ENCODE peak calls at places on chromosome 9, in seven cellular contexts. One of them, this sample, is unnamed.
A peak's percentile ranks its signal among the peaks of the same experiment; 100 is the strongest.

GRCh38 chr9:110217656-110218099 is 9.7 kb upstream of the C9orf152 start:
- DNase-seq in SK-N-SH: peak; percentile 35
- DNase-seq in HCT116: peak; percentile 48
- DNase-seq in GM12878: no peak
- DNase-seq in K562: peak; percentile 27
- DNase-seq in HepG2: peak; percentile 52
- DNase-seq in H1: no peak
- DNase-seq in this sample: peak; percentile 77

GRCh38 chr9:21904371-21904770 is 89.8 kb downstream of the CDKN2A start:
- DNase-seq in SK-N-SH: no peak
- DNase-seq in HCT116: no peak
- DNase-seq in GM12878: no peak
- DNase-seq in K562: no peak
- DNase-seq in HepG2: no peak
- DNase-seq in H1: no peak
- DNase-seq in this sample: no peak

GRCh38 chr9:21974542-21975409 is 19.4 kb downstream of the CDKN2A start:
- DNase-seq in SK-N-SH: peak; percentile 79
- DNase-seq in HCT116: peak; percentile 29
- DNase-seq in GM12878: no peak
- DNase-seq in K562: no peak
- DNase-seq in HepG2: no peak
- DNase-seq in H1: peak; percentile 81
- DNase-seq in this sample: no peak

GRCh38 chr9:94174164-94174563 is 84.9 kb upstream of the ZNF169 start:
- DNase-seq in SK-N-SH: no peak
- DNase-seq in HCT116: no peak
- DNase-seq in GM12878: no peak
- DNase-seq in K562: no peak
- DNase-seq in HepG2: no peak
- DNase-seq in H1: no peak
- DNase-seq in this sample: no peak

GRCh38 chr9:6171667-6172066 is 43.9 kb upstream of the IL33 start:
- DNase-seq in SK-N-SH: no peak
- DNase-seq in HCT116: no peak
- DNase-seq in GM12878: no peak
- DNase-seq in K562: no peak
- DNase-seq in HepG2: no peak
- DNase-seq in H1: no peak
- DNase-seq in this sample: no peak

GRCh38 chr9:135227641-135228251 is 140.3 kb downstream of the OLFM1 start:
- DNase-seq in SK-N-SH: no peak
- DNase-seq in HCT116: no peak
- DNase-seq in GM12878: no peak
- DNase-seq in K562: no peak
- DNase-seq in HepG2: no peak
- DNase-seq in H1: no peak
- DNase-seq in this sample: no peak

GRCh38 chr9:20557890-20558608 is 64.2 kb downstream of the MLLT3 start:
- DNase-seq in SK-N-SH: no peak
- DNase-seq in HCT116: no peak
- DNase-seq in GM12878: no peak
- DNase-seq in K562: no peak
- DNase-seq in HepG2: no peak
- DNase-seq in H1: no peak
- DNase-seq in this sample: no peak

GRCh38 chr9:137710751-137711150 is 91.9 kb downstream of the EHMT1 start:
- DNase-seq in SK-N-SH: no peak
- DNase-seq in HCT116: no peak
- DNase-seq in GM12878: no peak
- DNase-seq in K562: no peak
- DNase-seq in HepG2: no peak
- DNase-seq in H1: no peak
- DNase-seq in this sample: no peak

GRCh38 chr9:32866292-32866691 is 83.0 kb downstream of the TMEM215 start:
- DNase-seq in SK-N-SH: no peak
- DNase-seq in HCT116: no peak
- DNase-seq in GM12878: no peak
- DNase-seq in K562: no peak
- DNase-seq in HepG2: no peak
- DNase-seq in H1: no peak
- DNase-seq in this sample: no peak

GRCh38 chr9:127219533-127219932 is 45.0 kb upstream of the GARNL3 start:
- DNase-seq in SK-N-SH: no peak
- DNase-seq in HCT116: no peak
- DNase-seq in GM12878: no peak
- DNase-seq in K562: no peak
- DNase-seq in HepG2: no peak
- DNase-seq in H1: no peak
- DNase-seq in this sample: no peak

GRCh38 chr9:20838218-20838617 is 154.2 kb downstream of the FOCAD start:
- DNase-seq in SK-N-SH: no peak
- DNase-seq in HCT116: no peak
- DNase-seq in GM12878: no peak
- DNase-seq in K562: no peak
- DNase-seq in HepG2: peak; percentile 7
- DNase-seq in H1: no peak
- DNase-seq in this sample: no peak

GRCh38 chr9:4167040-4167671 is 132.7 kb downstream of the GLIS3 start:
- DNase-seq in SK-N-SH: no peak
- DNase-seq in HCT116: no peak
- DNase-seq in GM12878: no peak
- DNase-seq in K562: no peak
- DNase-seq in HepG2: no peak
- DNase-seq in H1: no peak
- DNase-seq in this sample: no peak

GRCh38 chr9:129703121-129703520 is 37.7 kb downstream of the PRRX2 start:
- DNase-seq in SK-N-SH: no peak
- DNase-seq in HCT116: no peak
- DNase-seq in GM12878: no peak
- DNase-seq in K562: no peak
- DNase-seq in HepG2: no peak
- DNase-seq in H1: no peak
- DNase-seq in this sample: no peak

GRCh38 chr9:123360161-123361085 is 4.4 kb downstream of the CRB2 start:
- DNase-seq in SK-N-SH: peak; percentile 85
- DNase-seq in HCT116: no peak
- DNase-seq in GM12878: no peak
- DNase-seq in K562: peak; percentile 100
- DNase-seq in HepG2: peak; percentile 90
- DNase-seq in H1: peak; percentile 91
- DNase-seq in this sample: no peak

GRCh38 chr9:18490591-18491370 is 16.8 kb downstream of the ADAMTSL1 start:
- DNase-seq in SK-N-SH: no peak
- DNase-seq in HCT116: no peak
- DNase-seq in GM12878: no peak
- DNase-seq in K562: no peak
- DNase-seq in HepG2: no peak
- DNase-seq in H1: no peak
- DNase-seq in this sample: no peak

GRCh38 chr9:34562136-34562745 is 27.3 kb downstream of the CNTFR start:
- DNase-seq in SK-N-SH: peak; percentile 59
- DNase-seq in HCT116: no peak
- DNase-seq in GM12878: no peak
- DNase-seq in K562: peak; percentile 41
- DNase-seq in HepG2: no peak
- DNase-seq in H1: no peak
- DNase-seq in this sample: no peak

GRCh38 chr9:129383415-129384088 is 205.5 kb upstream of the IER5L start:
- DNase-seq in SK-N-SH: no peak
- DNase-seq in HCT116: no peak
- DNase-seq in GM12878: peak; percentile 38
- DNase-seq in K562: no peak
- DNase-seq in HepG2: no peak
- DNase-seq in H1: no peak
- DNase-seq in this sample: peak; percentile 92

GRCh38 chr9:109158656-109159055 is 8.4 kb downstream of the FRRS1L start:
- DNase-seq in SK-N-SH: no peak
- DNase-seq in HCT116: no peak
- DNase-seq in GM12878: no peak
- DNase-seq in K562: no peak
- DNase-seq in HepG2: no peak
- DNase-seq in H1: no peak
- DNase-seq in this sample: no peak

GRCh38 chr9:36835271-36835996 is 198.6 kb downstream of the PAX5 start:
- DNase-seq in SK-N-SH: no peak
- DNase-seq in HCT116: no peak
- DNase-seq in GM12878: no peak
- DNase-seq in K562: no peak
- DNase-seq in HepG2: no peak
- DNase-seq in H1: no peak
- DNase-seq in this sample: no peak

GRCh38 chr9:36623280-36623679 is 50.6 kb downstream of the MELK start:
- DNase-seq in SK-N-SH: no peak
- DNase-seq in HCT116: no peak
- DNase-seq in GM12878: no peak
- DNase-seq in K562: no peak
- DNase-seq in HepG2: no peak
- DNase-seq in H1: no peak
- DNase-seq in this sample: no peak

GRCh38 chr9:98251554-98251953 is 3.9 kb downstream of the TBC1D2 start:
- DNase-seq in SK-N-SH: no peak
- DNase-seq in HCT116: peak; percentile 73
- DNase-seq in GM12878: no peak
- DNase-seq in K562: no peak
- DNase-seq in HepG2: no peak
- DNase-seq in H1: no peak
- DNase-seq in this sample: no peak
- TF ChIP-seq JUND in SK-N-SH: peak; percentile 18
- TF ChIP-seq JUND in HCT116: no peak
- TF ChIP-seq JUND in GM12878: no peak
- TF ChIP-seq JUND in K562: no peak
- TF ChIP-seq JUND in HepG2: no peak
- TF ChIP-seq JUND in H1: no peak
- TF ChIP-seq JUND in this sample: no peak

DNA sequence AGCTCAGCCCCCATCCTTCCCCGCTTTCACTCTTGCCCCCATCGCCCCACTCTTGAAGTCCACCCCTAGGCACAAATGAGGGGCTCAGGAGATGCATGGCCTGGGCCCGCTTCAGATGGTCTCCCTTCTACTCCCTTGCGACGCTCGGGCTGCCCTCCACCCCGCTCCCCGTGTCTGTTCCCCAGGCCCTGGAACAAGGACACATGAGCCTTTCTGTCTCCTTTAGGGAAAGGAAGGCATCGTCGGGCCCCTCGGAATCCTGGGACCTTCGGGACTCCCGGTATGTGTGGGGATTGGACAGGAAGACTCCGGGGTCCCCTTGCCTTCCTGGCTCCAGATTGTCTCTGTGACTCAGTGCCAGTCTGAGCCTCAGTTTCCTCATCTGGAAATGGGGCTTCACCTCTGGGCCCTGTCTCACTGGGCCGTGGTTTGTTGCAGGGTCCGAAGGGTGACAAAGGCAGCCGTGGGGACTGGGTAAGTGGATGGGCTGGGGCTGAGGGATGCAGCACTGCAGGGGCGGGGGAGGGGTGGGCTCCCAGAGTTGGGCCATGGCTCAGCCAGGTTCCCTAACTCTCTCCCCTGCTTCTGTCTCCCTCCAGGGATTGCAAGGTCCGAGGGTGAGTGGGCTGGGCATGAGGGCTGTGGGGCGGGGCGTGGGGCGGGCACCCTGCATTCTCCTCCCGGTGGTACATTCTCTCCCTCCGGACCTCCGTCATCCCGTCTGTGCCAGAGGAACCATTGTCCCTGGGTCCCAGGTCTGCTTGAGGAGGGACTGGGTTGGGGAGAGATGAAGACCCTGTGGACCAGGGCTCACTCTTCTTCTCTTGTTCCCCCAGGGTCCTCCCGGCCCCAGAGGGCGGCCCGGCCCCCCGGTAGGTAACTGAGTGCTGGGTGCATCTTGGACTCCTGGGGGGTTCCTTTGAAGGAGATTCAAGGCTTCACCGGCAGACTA is 21.8 kb upstream of the ORM1 start:
- DNase-seq in SK-N-SH: no peak
- DNase-seq in HCT116: no peak
- DNase-seq in GM12878: no peak
- DNase-seq in K562: no peak
- DNase-seq in HepG2: no peak
- DNase-seq in H1: no peak
- DNase-seq in this sample: no peak
- TF ChIP-seq JUND in SK-N-SH: no peak
- TF ChIP-seq JUND in HCT116: no peak
- TF ChIP-seq JUND in GM12878: no peak
- TF ChIP-seq JUND in K562: no peak
- TF ChIP-seq JUND in HepG2: no peak
- TF ChIP-seq JUND in H1: no peak
- TF ChIP-seq JUND in this sample: no peak

DNA sequence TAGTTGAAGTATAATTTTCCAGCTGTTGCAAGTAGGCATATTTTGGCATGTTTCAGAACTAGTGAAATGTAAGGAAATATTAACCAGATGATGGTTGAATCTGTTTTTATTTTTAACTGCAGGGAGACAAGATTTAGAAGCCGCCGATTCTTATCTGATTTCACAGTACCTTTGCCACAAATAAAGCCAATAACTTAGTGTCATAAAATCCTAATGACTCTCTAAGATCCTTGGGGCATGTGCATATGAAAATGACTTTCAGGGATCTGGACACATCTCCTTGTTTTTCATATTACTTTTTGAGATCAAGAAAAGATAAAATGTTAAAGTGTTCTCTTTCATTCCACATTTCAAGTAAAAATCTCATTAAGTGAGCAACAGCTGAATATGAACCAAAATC is 125.8 kb upstream of the CNTLN start:
- DNase-seq in SK-N-SH: no peak
- DNase-seq in HCT116: no peak
- DNase-seq in GM12878: no peak
- DNase-seq in K562: no peak
- DNase-seq in HepG2: no peak
- DNase-seq in H1: no peak
- DNase-seq in this sample: no peak
- TF ChIP-seq JUND in SK-N-SH: no peak
- TF ChIP-seq JUND in HCT116: no peak
- TF ChIP-seq JUND in GM12878: no peak
- TF ChIP-seq JUND in K562: no peak
- TF ChIP-seq JUND in HepG2: no peak
- TF ChIP-seq JUND in H1: no peak
- TF ChIP-seq JUND in this sample: no peak

DNA sequence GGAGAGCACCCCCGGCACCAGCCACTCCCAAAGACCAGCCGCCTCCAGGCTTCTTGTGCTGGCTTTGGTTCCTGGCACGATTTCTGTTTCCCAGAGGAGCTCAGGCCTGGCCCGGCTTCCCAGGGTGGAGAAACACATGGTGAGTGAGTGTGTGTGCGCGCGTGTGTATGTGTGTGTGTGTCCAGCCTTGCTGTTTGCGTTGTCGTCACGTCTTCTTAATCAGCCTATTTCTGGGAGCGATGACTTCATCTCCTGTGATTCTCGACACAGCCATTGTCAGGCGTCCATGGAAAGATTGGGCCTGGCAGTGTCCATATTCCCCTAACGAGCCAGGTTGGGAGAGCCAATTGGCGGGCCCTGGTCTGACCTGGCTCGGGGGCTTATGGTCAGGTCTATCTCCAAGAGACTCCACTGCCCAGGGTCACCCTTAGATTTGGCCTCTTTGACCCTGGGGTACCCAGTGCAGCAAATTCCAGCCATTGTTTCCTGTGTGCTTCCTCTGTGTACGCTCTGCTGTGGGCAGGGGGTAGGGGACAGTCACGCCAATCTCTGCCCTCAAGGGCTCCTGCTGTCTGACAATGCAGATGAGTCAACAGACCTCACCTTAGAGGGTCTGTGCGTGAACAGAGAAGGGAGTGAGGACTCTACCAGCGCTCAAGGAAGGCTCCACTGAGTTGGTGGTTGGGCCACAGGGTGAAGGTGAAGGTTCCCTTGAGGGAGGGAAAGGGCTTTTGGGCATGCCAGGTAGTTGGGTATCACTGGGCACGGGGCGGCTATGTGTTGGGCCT is 73.8 kb downstream of the DAB2IP start:
- DNase-seq in SK-N-SH: no peak
- DNase-seq in HCT116: no peak
- DNase-seq in GM12878: no peak
- DNase-seq in K562: no peak
- DNase-seq in HepG2: no peak
- DNase-seq in H1: no peak
- DNase-seq in this sample: no peak
- TF ChIP-seq JUND in SK-N-SH: no peak
- TF ChIP-seq JUND in HCT116: no peak
- TF ChIP-seq JUND in GM12878: no peak
- TF ChIP-seq JUND in K562: no peak
- TF ChIP-seq JUND in HepG2: no peak
- TF ChIP-seq JUND in H1: no peak
- TF ChIP-seq JUND in this sample: no peak

This sample was measured in T47D.